ENCODE peak calls at places on chromosome 21, in five cellular contexts. X is NCI-H1092, T is fibroblast of mammary gland, N is iris pigment epithelial cell, W is NCI-H1105 treated with DMSO at 0.1 percent for 48 hours. H is an unnamed sample.
A peak's percentile ranks its signal among the peaks of the same experiment; 100 is the strongest.

GRCh38 chr21:35697321-35697808 is 363.0 kb downstream of the SETD4 start:
- DNase-seq in X (peak; percentile 93), N (peak; percentile 52), T (peak; percentile 52), W (peak; percentile 90), H (peak; percentile 80)

GRCh38 chr21:32753818-32754610 is 17.5 kb downstream of the PAXBP1 start:
- DNase-seq in N (no peak), X (no peak), T (no peak), W (no peak), H (no peak)

GRCh38 chr21:36487641-36488307 is 7.9 kb upstream of the CLDN14 start:
- DNase-seq in T (peak; percentile 5), W (no peak), N (peak; percentile 80), X (no peak), H (peak; percentile 80)

GRCh38 chr21:45998871-45999580 is 17.5 kb downstream of the COL6A1 start:
- DNase-seq in N (no peak), X (no peak), W (no peak), T (no peak), H (no peak)

GRCh38 chr21:40845621-40846020 is 1.3 kb downstream of the DSCAM start:
- DNase-seq in N (no peak), T (no peak), W (peak; percentile 41), X (no peak), H (no peak)

GRCh38 chr21:41753001-41753725 is 13.7 kb downstream of the RIPK4 start:
- DNase-seq in T (no peak), N (no peak), W (no peak), X (no peak), H (no peak)

GRCh38 chr21:32861871-32862270 is 90.3 kb upstream of the PAXBP1 start:
- DNase-seq in X (no peak), W (no peak), T (peak; percentile 78), N (peak; percentile 52), H (peak; percentile 53)

GRCh38 chr21:44812640-44813039 is 5.2 kb downstream of the SUMO3 start:
- DNase-seq in T (no peak), W (no peak), N (no peak), X (no peak), H (no peak)

GRCh38 chr21:35265170-35265877 is 216.2 kb upstream of the RUNX1 start:
- DNase-seq in N (peak; percentile 78), X (no peak), T (peak; percentile 93), W (no peak), H (peak; percentile 35)

GRCh38 chr21:38810034-38810825 is 4.5 kb downstream of the ETS2 start:
- DNase-seq in T (no peak), N (no peak), X (no peak), W (no peak), H (no peak)

GRCh38 chr21:17709266-17709611 is 96.5 kb upstream of the BTG3 start:
- DNase-seq in X (no peak), T (no peak), W (no peak), N (no peak), H (no peak)

GRCh38 chr21:8990326-8991087 is 1530.9 kb upstream of the TPTE start:
- DNase-seq in X (no peak), W (no peak), T (no peak), N (no peak), H (no peak)

GRCh38 chr21:44954281-44954771 is 14.5 kb downstream of the SLX9 start:
- DNase-seq in T (no peak), X (no peak), W (no peak), N (no peak), H (no peak)

GRCh38 chr21:29300547-29301138 is 1.9 kb downstream of the BACH1 start:
- DNase-seq in T (peak; percentile 62), X (no peak), N (peak; percentile 65), W (no peak), H (peak; percentile 75)

GRCh38 chr21:16578912-16579311 is 849.1 kb downstream of the USP25 start:
- DNase-seq in X (no peak), T (peak; percentile 27), W (no peak), N (no peak), H (peak; percentile 36)

GRCh38 chr21:42123509-42123908 is 52.4 kb downstream of the UMODL1 start:
- DNase-seq in T (no peak), N (no peak), W (no peak), X (no peak), H (no peak)

GRCh38 chr21:45869121-45870007 is 112.2 kb upstream of the COL6A1 start:
- DNase-seq in X (no peak), T (peak; percentile 72), N (peak; percentile 83), W (no peak), H (peak; percentile 72)

GRCh38 chr21:33261635-33262034 is 4.5 kb upstream of the IL10RB start:
- DNase-seq in N (peak; percentile 63), T (peak; percentile 66), X (no peak), W (no peak), H (peak; percentile 78)

GRCh38 chr21:29018540-29018939 is 609 bp downstream of the RWDD2B start:
- DNase-seq in X (no peak), N (no peak), W (no peak), T (peak; percentile 35), H (peak; percentile 21)

GRCh38 chr21:44815852-44816628 is 1.8 kb downstream of the SUMO3 start:
- DNase-seq in W (no peak), X (no peak), N (no peak), T (no peak), H (no peak)

GRCh38 chr21:37463083-37463780 is 96.7 kb downstream of the DYRK1A start:
- DNase-seq in N (peak; percentile 71), T (peak; percentile 67), W (peak; percentile 49), X (no peak), H (peak; percentile 75)

GRCh38 chr21:46425566-46425965 is 33.1 kb upstream of the DIP2A start:
- DNase-seq in T (no peak), X (peak; percentile 61), N (no peak), W (no peak), H (no peak)

GRCh38 chr21:32350211-32350980 is 42.4 kb downstream of the URB1 start:
- DNase-seq in N (no peak), T (no peak), X (no peak), W (no peak), H (no peak)

GRCh38 chr21:41761211-41762181 is 5.4 kb downstream of the RIPK4 start:
- DNase-seq in N (peak; percentile 14), W (peak; percentile 45), T (no peak), X (no peak), H (no peak)

GRCh38 chr21:28633803-28634572 is 358.7 kb downstream of the LTN1 start:
- DNase-seq in N (peak; percentile 80), X (no peak), T (peak; percentile 97), W (no peak), H (peak; percentile 50)

GRCh38 chr21:30257773-30258172 is 25.0 kb downstream of the KRTAP24-1 start:
- DNase-seq in X (no peak), N (peak; percentile 59), W (no peak), T (peak; percentile 73), H (peak; percentile 81)

GRCh38 chr21:44836666-44837471 is 19.0 kb upstream of the SUMO3 start:
- DNase-seq in X (no peak), N (peak; percentile 26), W (no peak), T (peak; percentile 39), H (peak; percentile 54)

GRCh38 chr21:25564349-25564948 is 42.8 kb downstream of the MRPL39 start:
- DNase-seq in N (no peak), W (no peak), T (no peak), X (no peak), H (no peak)

GRCh38 chr21:44529011-44529421 is 11.0 kb downstream of the KRTAP10-1 start:
- DNase-seq in N (no peak), X (no peak), T (no peak), W (no peak), H (no peak)

GRCh38 chr21:43321111-43321510 is 105.8 kb downstream of the SIK1 start:
- DNase-seq in T (no peak), N (no peak), W (no peak), X (no peak), H (peak; percentile 32)

GRCh38 chr21:14533555-14534400 is 12.3 kb downstream of the SAMSN1 start:
- DNase-seq in X (no peak), T (peak; percentile 79), W (no peak), N (peak; percentile 88), H (peak; percentile 88)